ENCODE peak calls at places on chromosome 1, in four cellular contexts. Q is KBM-7, S is GF-D8, U is adipocyte. H is an unnamed sample.

GRCh38 chr1:14113271-14113670 is 413.3 kb downstream of the PRDM2 start:
- DNase-seq in U (no peak), Q (no peak), S (no peak), H (no peak)

GRCh38 chr1:43067856-43068751 is 104.0 kb downstream of the EBNA1BP2 start:
- DNase-seq in S (no peak), U (peak; percentile 35), Q (peak; percentile 14), H (no peak)

GRCh38 chr1:41492341-41492848 is 7.9 kb upstream of the EDN2 start:
- DNase-seq in S (no peak), U (no peak), Q (peak; percentile 63), H (peak; percentile 57)

GRCh38 chr1:155529929-155530328 is 32.7 kb downstream of the ASH1L start:
- DNase-seq in U (no peak), Q (no peak), S (no peak), H (no peak)

GRCh38 chr1:176885756-176886155 is 278.8 kb downstream of the ASTN1 start:
- DNase-seq in U (peak; percentile 18), Q (no peak), S (no peak), H (no peak)

GRCh38 chr1:226603030-226603960 is 54.7 kb downstream of the STUM start:
- DNase-seq in S (no peak), Q (no peak), U (peak; percentile 86), H (no peak)

GRCh38 chr1:8109226-8109625 is 83.1 kb upstream of the ERRFI1 start:
- DNase-seq in S (no peak), U (no peak), Q (no peak), H (no peak)

GRCh38 chr1:107622975-107623374 is 342.0 kb downstream of the VAV3 start:
- DNase-seq in U (peak; percentile 46), S (no peak), Q (no peak), H (no peak)

GRCh38 chr1:219432191-219432606 is 180.7 kb downstream of the ZC3H11B start:
- DNase-seq in Q (no peak), U (no peak), S (no peak), H (no peak)